ENCODE peak calls at places on chromosomes 3 and 15, in four cellular contexts. One of them, this sample, is unnamed.

GRCh38 chr15:73936181-73936580 is 9.9 kb downstream of the LOXL1 start:
- DNase-seq in GM12891: no peak
- DNase-seq in GM12892: no peak
- DNase-seq in SK-N-SH: peak
- DNase-seq in this sample: no peak

GRCh38 chr3:3127432-3128010 is 781 bp downstream of the TRNT1 start:
- DNase-seq in GM12892: no peak
- DNase-seq in SK-N-SH: peak
- DNase-seq in GM12891: peak
- DNase-seq in this sample: no peak

GRCh38 chr3:195761031-195761430 is 40.3 kb downstream of the MUC20 start:
- DNase-seq in GM12892: no peak
- DNase-seq in GM12891: no peak
- DNase-seq in SK-N-SH: no peak
- DNase-seq in this sample: no peak

GRCh38 chr3:46947981-46948791 is 28.4 kb downstream of the CCDC12 start:
- DNase-seq in GM12891: no peak
- DNase-seq in GM12892: no peak
- DNase-seq in SK-N-SH: peak
- DNase-seq in this sample: no peak

GRCh38 chr3:72234394-72234793 is 449.4 kb upstream of the PROK2 start:
- DNase-seq in GM12891: no peak
- DNase-seq in GM12892: no peak
- DNase-seq in SK-N-SH: no peak
- DNase-seq in this sample: no peak

GRCh38 chr3:194424953-194425352 is 25.9 kb upstream of the GP5 start:
- DNase-seq in SK-N-SH: no peak
- DNase-seq in GM12891: no peak
- DNase-seq in GM12892: no peak
- DNase-seq in this sample: no peak

GRCh38 chr15:27495963-27496459 is 525.0 kb downstream of the GABRG3 start:
- DNase-seq in SK-N-SH: no peak
- DNase-seq in GM12892: no peak
- DNase-seq in GM12891: no peak
- DNase-seq in this sample: no peak

GRCh38 chr3:15694628-15695027 is 93.1 kb downstream of the BTD start:
- DNase-seq in GM12892: no peak
- DNase-seq in GM12891: no peak
- DNase-seq in SK-N-SH: no peak
- DNase-seq in this sample: no peak

GRCh38 chr15:75203908-75204263 is 2.2 kb downstream of the C15orf39 start:
- DNase-seq in SK-N-SH: no peak
- DNase-seq in GM12891: no peak
- DNase-seq in GM12892: no peak
- DNase-seq in this sample: no peak

GRCh38 chr3:16130066-16130465 is 44.4 kb upstream of the GALNT15 start:
- DNase-seq in SK-N-SH: no peak
- DNase-seq in GM12891: no peak
- DNase-seq in GM12892: no peak
- DNase-seq in this sample: no peak

GRCh38 chr3:117853923-117854322 is 1144.3 kb downstream of the TUSC7 start:
- DNase-seq in GM12891: no peak
- DNase-seq in SK-N-SH: peak
- DNase-seq in GM12892: no peak
- DNase-seq in this sample: no peak

GRCh38 chr3:72123908-72124441 is 339.0 kb upstream of the PROK2 start:
- DNase-seq in SK-N-SH: no peak
- DNase-seq in GM12891: no peak
- DNase-seq in GM12892: no peak
- DNase-seq in this sample: peak

DNA sequence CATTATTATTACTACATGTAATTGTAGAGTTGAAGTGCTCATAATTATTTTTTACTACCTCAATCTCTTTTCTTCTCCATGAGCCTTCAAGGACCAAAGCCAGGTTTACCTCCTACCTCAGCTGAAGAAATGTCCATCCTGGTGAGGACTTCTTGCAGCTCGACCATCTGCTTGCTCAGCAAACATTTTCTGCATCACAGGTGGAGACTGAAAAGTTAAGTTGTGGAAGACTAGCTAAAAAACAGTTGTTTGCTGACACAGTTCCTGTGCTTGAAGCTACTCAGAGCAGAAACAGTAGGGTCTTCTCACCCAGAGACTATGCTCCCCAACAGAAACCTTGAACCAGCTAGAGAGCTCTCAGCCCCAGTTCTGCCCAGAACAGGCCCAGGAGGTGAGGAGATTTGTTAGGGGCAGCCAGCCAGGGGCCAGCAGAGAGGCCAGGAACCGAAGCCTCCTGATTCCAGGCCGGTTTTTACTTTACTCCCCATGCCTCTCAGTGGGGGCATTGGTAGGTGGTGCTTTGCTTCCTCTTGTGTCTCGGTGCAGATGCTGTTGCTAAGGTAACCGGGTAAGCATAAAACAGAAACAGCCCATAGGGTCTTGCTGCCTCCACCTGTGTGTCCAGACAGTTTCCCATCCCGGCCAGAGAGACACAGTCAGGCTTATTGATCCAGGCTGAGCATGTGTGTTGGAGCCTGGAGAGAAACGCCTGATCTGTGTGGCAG is 54.9 kb downstream of the CCNL1 start:
- DNase-seq in GM12892: no peak
- DNase-seq in GM12891: peak
- DNase-seq in SK-N-SH: no peak
- DNase-seq in this sample: no peak
- TF ChIP-seq TAF1 in GM12892: no peak
- TF ChIP-seq TAF1 in GM12891: no peak
- TF ChIP-seq TAF1 in SK-N-SH: no peak
- TF ChIP-seq TAF1 in this sample: no peak

GRCh38 chr3:125146601-125147490 is 65.7 kb downstream of the SLC12A8 start:
- DNase-seq in GM12891: no peak
- DNase-seq in SK-N-SH: no peak
- DNase-seq in GM12892: no peak
- DNase-seq in this sample: no peak

GRCh38 chr3:125145751-125146475 is 66.6 kb downstream of the SLC12A8 start:
- DNase-seq in GM12892: no peak
- DNase-seq in SK-N-SH: no peak
- DNase-seq in GM12891: no peak
- DNase-seq in this sample: no peak

GRCh38 chr3:125148016-125148812 is 64.3 kb downstream of the SLC12A8 start:
- DNase-seq in GM12892: no peak
- DNase-seq in SK-N-SH: no peak
- DNase-seq in GM12891: no peak
- DNase-seq in this sample: no peak

GRCh38 chr3:125148836-125149235 is 63.7 kb downstream of the SLC12A8 start:
- DNase-seq in GM12891: no peak
- DNase-seq in GM12892: no peak
- DNase-seq in SK-N-SH: no peak
- DNase-seq in this sample: no peak

DNA sequence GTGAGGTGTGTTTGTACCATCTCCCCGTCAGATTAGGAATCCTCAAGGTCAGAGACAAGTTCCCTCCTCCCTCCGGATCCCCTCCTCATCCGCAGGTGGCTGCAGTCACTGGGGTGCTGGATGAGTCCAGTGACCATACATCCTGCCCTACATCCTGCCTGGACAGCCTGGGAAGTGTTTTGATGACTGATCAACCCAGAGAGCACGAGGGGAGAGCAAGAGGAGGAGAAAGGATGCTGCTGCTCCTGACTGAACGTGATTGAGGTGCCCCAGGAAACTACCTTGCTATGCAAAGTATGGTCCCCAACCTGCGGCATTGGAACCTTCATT is 65.1 kb downstream of the SLC12A8 start:
- DNase-seq in SK-N-SH: no peak
- DNase-seq in GM12892: no peak
- DNase-seq in GM12891: no peak
- DNase-seq in this sample: no peak
- TF ChIP-seq TAF1 in SK-N-SH: no peak
- TF ChIP-seq TAF1 in GM12892: no peak
- TF ChIP-seq TAF1 in GM12891: no peak
- TF ChIP-seq TAF1 in this sample: no peak

GRCh38 chr3:183946037-183946436 is 61.4 kb upstream of the PARL start:
- DNase-seq in SK-N-SH: no peak
- DNase-seq in GM12891: no peak
- DNase-seq in GM12892: no peak
- DNase-seq in this sample: no peak

GRCh38 chr3:183943739-183944138 is 59.1 kb upstream of the PARL start:
- DNase-seq in GM12891: no peak
- DNase-seq in GM12892: no peak
- DNase-seq in SK-N-SH: no peak
- DNase-seq in this sample: no peak

GRCh38 chr3:183949690-183950089 is 65.0 kb upstream of the PARL start:
- DNase-seq in SK-N-SH: no peak
- DNase-seq in GM12891: no peak
- DNase-seq in GM12892: no peak
- DNase-seq in this sample: no peak

GRCh38 chr3:183941216-183941615 is 56.5 kb upstream of the PARL start:
- DNase-seq in GM12892: no peak
- DNase-seq in GM12891: no peak
- DNase-seq in SK-N-SH: no peak
- DNase-seq in this sample: no peak

DNA sequence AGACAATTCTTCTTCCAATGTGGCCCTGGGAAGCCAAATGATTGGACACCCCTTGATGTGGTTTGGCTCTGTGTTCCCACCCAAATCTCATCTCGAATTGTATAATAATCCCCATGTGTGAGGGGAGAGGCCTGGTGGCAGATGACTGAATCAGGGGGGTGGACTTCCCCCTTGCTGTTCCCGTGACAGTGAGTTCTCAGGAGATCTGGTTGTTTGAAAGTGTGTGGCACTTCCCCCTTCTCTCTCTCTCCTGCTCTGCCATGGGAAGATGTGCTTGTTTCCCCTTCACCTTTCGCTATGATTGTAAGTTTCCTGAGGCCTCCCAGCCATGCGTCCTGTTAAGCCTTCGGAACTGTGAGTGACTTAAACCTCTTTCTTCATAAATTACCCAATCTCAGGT is 60.1 kb upstream of the PARL start:
- DNase-seq in GM12892: no peak
- DNase-seq in SK-N-SH: no peak
- DNase-seq in GM12891: no peak
- DNase-seq in this sample: peak
- TF ChIP-seq TAF1 in GM12892: no peak
- TF ChIP-seq TAF1 in SK-N-SH: no peak
- TF ChIP-seq TAF1 in GM12891: no peak
- TF ChIP-seq TAF1 in this sample: no peak

GRCh38 chr3:32147509-32147908 is 41.1 kb downstream of the GPD1L start:
- DNase-seq in GM12891: no peak
- DNase-seq in GM12892: no peak
- DNase-seq in SK-N-SH: no peak
- DNase-seq in this sample: no peak

GRCh38 chr3:32140943-32141342 is 34.5 kb downstream of the GPD1L start:
- DNase-seq in SK-N-SH: no peak
- DNase-seq in GM12892: no peak
- DNase-seq in GM12891: no peak
- DNase-seq in this sample: no peak

GRCh38 chr3:32147935-32148334 is 41.5 kb downstream of the GPD1L start:
- DNase-seq in GM12891: no peak
- DNase-seq in GM12892: no peak
- DNase-seq in SK-N-SH: no peak
- DNase-seq in this sample: no peak

GRCh38 chr3:32146669-32147315 is 40.4 kb downstream of the GPD1L start:
- DNase-seq in SK-N-SH: no peak
- DNase-seq in GM12891: no peak
- DNase-seq in GM12892: no peak
- DNase-seq in this sample: no peak

DNA sequence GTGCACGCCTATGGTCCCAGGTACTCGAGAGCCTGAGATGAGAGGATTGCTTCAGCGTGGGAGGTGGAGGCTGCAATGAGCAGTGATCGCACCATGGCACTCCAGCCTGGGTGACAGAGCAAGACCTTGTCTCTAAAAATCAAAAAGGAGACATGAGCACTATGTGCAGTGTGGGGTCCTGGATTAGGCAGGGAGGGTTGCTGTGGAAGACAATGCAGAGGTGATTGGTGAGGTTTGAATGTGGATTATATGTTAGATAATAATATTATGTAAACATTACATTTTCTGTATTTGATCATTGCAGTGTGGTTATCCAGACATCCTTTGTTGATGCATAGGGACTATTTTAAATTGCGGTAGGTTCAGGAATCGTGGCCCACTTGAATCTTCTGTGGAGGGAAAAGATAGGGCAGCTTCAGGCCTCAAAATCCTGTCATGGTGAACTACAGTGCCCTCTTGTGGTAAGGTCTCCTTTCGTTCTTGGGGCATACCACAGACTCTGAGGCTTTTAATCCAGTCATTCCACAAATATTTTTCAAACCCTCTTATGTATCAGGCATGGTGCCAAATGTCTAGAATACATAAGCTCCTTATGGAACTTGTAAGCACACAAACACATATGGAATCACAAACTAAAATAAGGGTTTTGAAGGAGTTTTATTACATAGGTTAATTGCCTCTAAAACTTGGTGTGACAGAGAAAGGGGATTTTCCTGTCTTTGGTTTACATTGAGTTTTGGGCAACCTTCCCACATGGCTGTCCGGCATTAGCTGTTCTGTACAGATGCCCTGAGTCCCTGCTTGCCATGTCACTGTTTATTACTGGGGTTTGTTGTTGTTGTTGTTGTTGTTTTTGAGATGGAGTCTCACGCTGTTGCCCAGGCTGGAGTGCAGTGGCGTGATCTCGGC is 37.7 kb downstream of the GPD1L start:
- DNase-seq in GM12891: no peak
- DNase-seq in GM12892: no peak
- DNase-seq in SK-N-SH: peak
- DNase-seq in this sample: peak
- TF ChIP-seq TAF1 in GM12891: no peak
- TF ChIP-seq TAF1 in GM12892: no peak
- TF ChIP-seq TAF1 in SK-N-SH: no peak
- TF ChIP-seq TAF1 in this sample: no peak

GRCh38 chr3:141477224-141477623 is 9.6 kb upstream of the RASA2 start:
- DNase-seq in GM12892: no peak
- DNase-seq in SK-N-SH: no peak
- DNase-seq in GM12891: no peak
- DNase-seq in this sample: no peak
- TF ChIP-seq TAF1 in GM12892: no peak
- TF ChIP-seq TAF1 in SK-N-SH: no peak
- TF ChIP-seq TAF1 in GM12891: no peak
- TF ChIP-seq TAF1 in this sample: no peak

GRCh38 chr3:139982404-139982803 is 47.4 kb downstream of the CLSTN2 start:
- DNase-seq in GM12891: no peak
- DNase-seq in GM12892: no peak
- DNase-seq in SK-N-SH: peak
- DNase-seq in this sample: no peak
- TF ChIP-seq TAF1 in GM12891: no peak
- TF ChIP-seq TAF1 in GM12892: no peak
- TF ChIP-seq TAF1 in SK-N-SH: no peak
- TF ChIP-seq TAF1 in this sample: no peak

This sample was measured in GM12878.